ENCODE peak calls at places on chromosome 16, in seven cellular contexts. N is ascending aorta, W is NCI-H1092 treated with DMSO at 0.1 percent for 48 hours, E is body of pancreas, A is uterus, V is iris pigment epithelial cell, D is activated T-cell treated with anti-CD3 and anti-CD28 coated beads for 1 hour. T is an unnamed sample.

GRCh38 chr16:13042291-13042690 is 140.9 kb downstream of the SHISA9 start:
- DNase-seq in D (no peak), V (no peak), A (no peak), N (no peak), E (no peak), W (no peak), T (no peak)

GRCh38 chr16:3038256-3038655 is 1.5 kb upstream of the BICDL2 start:
- DNase-seq in W (no peak), E (peak), D (no peak), A (no peak), V (no peak), N (no peak), T (no peak)

GRCh38 chr16:59758848-59759247 is 1024.7 kb upstream of the GOT2 start:
- DNase-seq in E (no peak), N (no peak), D (no peak), W (no peak), A (no peak), V (peak), T (no peak)

GRCh38 chr16:77171750-77172635 is 19.0 kb upstream of the MON1B start:
- DNase-seq in A (no peak), D (no peak), W (peak), N (no peak), V (peak), E (peak), T (no peak)

GRCh38 chr16:90020838-90021382 is 1.7 kb upstream of the DBNDD1 start:
- DNase-seq in A (no peak), V (peak), E (no peak), N (no peak), D (no peak), W (peak), T (no peak)

GRCh38 chr16:105521-105920 is 27.5 kb downstream of the MPG start:
- DNase-seq in D (no peak), V (no peak), W (no peak), N (no peak), E (no peak), A (no peak), T (no peak)

GRCh38 chr16:81237282-81237681 is 1.2 kb upstream of the BCO1 start:
- DNase-seq in A (peak), E (peak), N (no peak), D (no peak), V (peak), W (peak), T (no peak)

GRCh38 chr16:1105888-1106620 is 10.0 kb upstream of the C1QTNF8 start:
- DNase-seq in V (peak), E (peak), W (peak), A (peak), N (peak), D (peak), T (peak)

GRCh38 chr16:49453001-49453400 is 79.4 kb downstream of the C16orf78 start:
- DNase-seq in V (no peak), D (no peak), E (no peak), A (no peak), W (no peak), N (no peak), T (no peak)

GRCh38 chr16:72015124-72015523 is 6.6 kb downstream of the DHODH start:
- DNase-seq in N (no peak), E (no peak), W (peak), A (no peak), V (no peak), D (no peak), T (no peak)

GRCh38 chr16:66512589-66513404 is 37.1 kb downstream of the TK2 start:
- DNase-seq in A (no peak), V (peak), E (no peak), W (no peak), D (no peak), N (peak), T (no peak)

GRCh38 chr16:66446737-66447136 is 19.6 kb downstream of the BEAN1 start:
- DNase-seq in D (no peak), A (no peak), N (no peak), V (no peak), W (no peak), E (no peak), T (no peak)

GRCh38 chr16:19691161-19691850 is 26.7 kb downstream of the KNOP1 start:
- DNase-seq in W (no peak), E (no peak), N (no peak), V (no peak), D (no peak), A (no peak), T (no peak)

GRCh38 chr16:73057369-73058210 is 9.7 kb upstream of the ZFHX3 start:
- DNase-seq in V (peak), W (no peak), E (peak), A (peak), D (no peak), N (no peak), T (no peak)

GRCh38 chr16:80971814-80972213 is 34.9 kb downstream of the CMC2 start:
- DNase-seq in W (no peak), E (no peak), V (no peak), A (no peak), N (no peak), D (no peak), T (no peak)

GRCh38 chr16:28259091-28259780 is 33.1 kb upstream of the SBK1 start:
- DNase-seq in W (no peak), E (no peak), V (no peak), A (no peak), N (no peak), D (no peak), T (no peak)

GRCh38 chr16:52456368-52456767 is 90.6 kb downstream of the TOX3 start:
- DNase-seq in V (no peak), A (no peak), E (no peak), D (no peak), W (no peak), N (no peak), T (no peak)

GRCh38 chr16:87303962-87304521 is 13.2 kb downstream of the C16orf95 start:
- DNase-seq in A (no peak), E (no peak), W (no peak), V (no peak), N (no peak), D (no peak), T (no peak)

GRCh38 chr16:17304124-17304813 is 166.5 kb downstream of the XYLT1 start:
- DNase-seq in W (no peak), E (peak), A (no peak), N (no peak), D (no peak), V (no peak), T (no peak)

GRCh38 chr16:8094696-8095095 is 495.6 kb downstream of the TMEM114 start:
- DNase-seq in W (no peak), D (no peak), N (no peak), A (no peak), V (no peak), E (no peak), T (no peak)

T was measured in T-helper 2 cell.